ENCODE peak calls at places on chromosome 13, in ten cellular contexts. I is central memory CD4-positive, alpha-beta T cell; G is B cell; R is effector memory CD4-positive, alpha-beta T cell; P is heart left ventricle; K is NCI-H510A; X is lung; B is left colon; O is endodermal cell; M is AG04450. S is an unnamed sample.

GRCh38 chr13:87671824-87672603 is 843 bp downstream of the SLITRK5 start:
- DNase-seq in I (no peak), G (no peak), R (no peak), P (no peak), K (no peak), X (no peak), B (no peak), O (peak), M (no peak), S (no peak)

GRCh38 chr13:100789481-100789880 is 114.9 kb upstream of the TMTC4 start:
- DNase-seq in I (no peak), G (no peak), R (no peak), P (no peak), K (peak), X (peak), B (no peak), O (no peak), M (no peak), S (no peak)

GRCh38 chr13:51731759-51732158 is 72.2 kb downstream of the DHRS12 start:
- DNase-seq in I (no peak), G (no peak), R (no peak), P (no peak), K (no peak), X (no peak), B (no peak), O (no peak), M (no peak), S (no peak)

GRCh38 chr13:101258071-101258470 is 158.2 kb downstream of the NALCN start:
- DNase-seq in I (peak), G (no peak), R (no peak), P (no peak), K (no peak), X (no peak), B (no peak), O (peak), M (no peak), S (peak)

GRCh38 chr13:97319088-97319487 is 97.0 kb downstream of the MBNL2 start:
- DNase-seq in I (no peak), G (no peak), R (no peak), P (peak), K (no peak), X (no peak), B (no peak), O (no peak), M (no peak), S (no peak)

GRCh38 chr13:110425444-110425780 is 118.3 kb downstream of the COL4A2 start:
- DNase-seq in I (no peak), G (no peak), R (no peak), P (no peak), K (no peak), X (no peak), B (no peak), O (no peak), M (peak), S (no peak)

GRCh38 chr13:51834581-51835158 is 10.3 kb downstream of the TMEM272 start:
- DNase-seq in I (no peak), G (no peak), R (no peak), P (no peak), K (no peak), X (no peak), B (no peak), O (no peak), M (no peak), S (no peak)

GRCh38 chr13:20125129-20125782 is 35.6 kb downstream of the GJA3 start:
- DNase-seq in I (no peak), G (no peak), R (no peak), P (no peak), K (no peak), X (no peak), B (no peak), O (no peak), M (no peak), S (no peak)

GRCh38 chr13:21309542-21310172 is 133.2 kb downstream of the MRPL57 start:
- DNase-seq in I (no peak), G (no peak), R (no peak), P (no peak), K (no peak), X (no peak), B (no peak), O (no peak), M (no peak), S (no peak)

GRCh38 chr13:80131204-80131603 is 209.7 kb downstream of the SPRY2 start:
- DNase-seq in I (no peak), G (no peak), R (no peak), P (peak), K (peak), X (peak), B (peak), O (peak), M (no peak), S (no peak)

GRCh38 chr13:50693755-50694154 is 149.7 kb downstream of the DLEU7 start:
- DNase-seq in I (no peak), G (no peak), R (no peak), P (peak), K (no peak), X (peak), B (no peak), O (no peak), M (no peak), S (no peak)

GRCh38 chr13:90545070-90545840 is 802.2 kb upstream of the MIR17HG start:
- DNase-seq in I (no peak), G (no peak), R (no peak), P (no peak), K (peak), X (no peak), B (no peak), O (no peak), M (no peak), S (no peak)

GRCh38 chr13:94344126-94344863 is 135.2 kb downstream of the DCT start:
- DNase-seq in I (no peak), G (no peak), R (no peak), P (no peak), K (no peak), X (no peak), B (no peak), O (no peak), M (no peak), S (no peak)

GRCh38 chr13:83563499-83563898 is 318.8 kb downstream of the SLITRK1 start:
- DNase-seq in I (no peak), G (no peak), R (no peak), P (no peak), K (no peak), X (no peak), B (no peak), O (no peak), M (no peak), S (no peak)

GRCh38 chr13:105412171-105412570 is 1123.3 kb downstream of the EFNB2 start:
- DNase-seq in I (no peak), G (no peak), R (no peak), P (no peak), K (no peak), X (no peak), B (no peak), O (no peak), M (no peak), S (no peak)

S was measured in stimulated activated CD4-positive, alpha-beta T cell treated with anti-CD3 and anti-CD28 coated beads, Interleukin-4, amount 100 ng/mL, for 1 hour.